ENCODE peak calls at places on chromosomes 11 and 22, in seven cellular contexts. M, F, I, H, G, Q and W are unnamed samples.

GRCh38 chr22:49601614-49602321 is 225.9 kb downstream of the BRD1 start:
- DNase-seq in M (no peak), F (no peak), I (no peak), H (no peak), G (no peak), Q (no peak), W (no peak)

GRCh38 chr11:35682230-35683195 is 19.9 kb downstream of the TRIM44 start:
- DNase-seq in M (no peak), F (peak), I (no peak), H (no peak), G (peak), Q (no peak), W (no peak)

GRCh38 chr22:50250555-50251471 is at the start of gene HDAC10:
- DNase-seq in M (peak), F (peak), I (peak), H (peak), G (peak), Q (peak), W (peak)

GRCh38 chr11:30816959-30817880 is 231.1 kb upstream of the MPPED2 start:
- DNase-seq in M (no peak), F (no peak), I (no peak), H (no peak), G (no peak), Q (peak), W (peak)

GRCh38 chr11:34758262-34758661 is 137.4 kb downstream of the EHF start:
- DNase-seq in M (no peak), F (peak), I (no peak), H (peak), G (peak), Q (no peak), W (no peak)

GRCh38 chr11:11995601-11996000 is 12.8 kb downstream of the DKK3 start:
- DNase-seq in M (no peak), F (no peak), I (no peak), H (no peak), G (no peak), Q (no peak), W (no peak)

GRCh38 chr11:68954970-68955958 is 25.5 kb downstream of the MRGPRD start:
- DNase-seq in M (no peak), F (peak), I (peak), H (peak), G (peak), Q (peak), W (peak)

GRCh38 chr11:34327804-34328631 is 29.8 kb downstream of the ABTB2 start:
- DNase-seq in M (no peak), F (no peak), I (peak), H (no peak), G (no peak), Q (no peak), W (no peak)

GRCh38 chr22:46803031-46803880 is 40.8 kb downstream of the TBC1D22A start:
- DNase-seq in M (peak), F (peak), I (peak), H (peak), G (peak), Q (peak), W (peak)

GRCh38 chr22:39543095-39543494 is 10.5 kb upstream of the RPS19BP1 start:
- DNase-seq in M (no peak), F (peak), I (no peak), H (peak), G (no peak), Q (no peak), W (peak)
- TF ChIP-seq CTCF in M (no peak), F (peak), I (no peak), H (peak), G (peak), Q (peak), W (peak)

DNA sequence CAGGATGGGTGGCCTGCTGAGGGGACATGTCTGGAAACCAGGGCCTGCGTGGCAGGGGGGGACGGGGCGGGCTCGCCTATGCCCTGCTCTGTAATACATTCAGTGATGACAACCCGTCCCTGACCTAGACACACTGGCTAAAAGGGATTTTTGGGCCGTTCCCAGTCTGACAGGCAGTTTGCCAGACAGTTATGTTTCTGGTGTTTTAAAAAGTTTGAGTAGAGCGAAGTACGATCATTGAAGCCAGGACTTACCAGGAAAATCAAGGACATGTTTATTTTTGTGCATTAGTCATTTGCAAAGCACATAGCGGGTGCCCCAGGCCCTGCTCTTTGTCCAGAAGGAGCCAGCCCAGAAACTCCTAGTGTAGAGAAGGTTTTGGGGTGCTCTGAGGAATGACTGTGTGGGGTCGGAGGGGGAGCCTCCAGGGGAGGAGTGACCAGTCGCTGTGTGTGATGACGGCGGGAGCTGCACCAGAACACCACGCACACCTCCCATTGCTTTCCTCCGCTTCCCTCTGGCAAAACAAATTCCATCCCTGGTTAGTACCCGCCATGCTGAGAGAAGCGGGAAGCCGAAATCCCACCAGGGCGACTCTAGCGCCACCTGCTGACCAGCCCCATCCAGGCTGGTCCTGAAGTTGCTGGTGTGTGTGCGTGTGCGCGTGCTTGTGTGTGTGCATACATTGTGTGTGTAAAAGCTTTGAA is 50.8 kb downstream of the FBLN1 start:
- DNase-seq in M (peak), F (peak), I (peak), H (peak), G (peak), Q (peak), W (peak)
- H3K4me3 ChIP-seq in M (no peak), F (no peak), I (no peak), H (no peak), G (no peak), Q (no peak), W (no peak)

GRCh38 chr11:119861160-119861559 is 132.2 kb upstream of the NECTIN1 start:
- DNase-seq in M (no peak), F (no peak), I (no peak), H (no peak), G (no peak), Q (peak), W (peak)
- TF ChIP-seq CTCF in M (no peak), F (no peak), I (no peak), H (no peak), G (no peak), Q (peak), W (peak)

GRCh38 chr22:30222321-30222720 is 24.2 kb downstream of the LIF start:
- DNase-seq in M (no peak), F (no peak), I (no peak), H (no peak), G (no peak), Q (no peak), W (no peak)

GRCh38 chr22:30219668-30220278 is 26.8 kb downstream of the LIF start:
- DNase-seq in M (no peak), F (no peak), I (no peak), H (no peak), G (no peak), Q (no peak), W (no peak)

GRCh38 chr22:30221121-30221992 is 25.2 kb downstream of the LIF start:
- DNase-seq in M (peak), F (no peak), I (no peak), H (no peak), G (no peak), Q (no peak), W (no peak)

GRCh38 chr22:30219049-30219448 is 27.5 kb downstream of the LIF start:
- DNase-seq in M (no peak), F (no peak), I (no peak), H (peak), G (no peak), Q (no peak), W (no peak)

GRCh38 chr22:30220338-30221009 is 26.1 kb downstream of the LIF start:
- DNase-seq in M (no peak), F (no peak), I (no peak), H (no peak), G (no peak), Q (no peak), W (no peak)
- H3K4me3 ChIP-seq in M (peak), F (no peak), I (no peak), H (no peak), G (no peak), Q (no peak), W (no peak)

DNA sequence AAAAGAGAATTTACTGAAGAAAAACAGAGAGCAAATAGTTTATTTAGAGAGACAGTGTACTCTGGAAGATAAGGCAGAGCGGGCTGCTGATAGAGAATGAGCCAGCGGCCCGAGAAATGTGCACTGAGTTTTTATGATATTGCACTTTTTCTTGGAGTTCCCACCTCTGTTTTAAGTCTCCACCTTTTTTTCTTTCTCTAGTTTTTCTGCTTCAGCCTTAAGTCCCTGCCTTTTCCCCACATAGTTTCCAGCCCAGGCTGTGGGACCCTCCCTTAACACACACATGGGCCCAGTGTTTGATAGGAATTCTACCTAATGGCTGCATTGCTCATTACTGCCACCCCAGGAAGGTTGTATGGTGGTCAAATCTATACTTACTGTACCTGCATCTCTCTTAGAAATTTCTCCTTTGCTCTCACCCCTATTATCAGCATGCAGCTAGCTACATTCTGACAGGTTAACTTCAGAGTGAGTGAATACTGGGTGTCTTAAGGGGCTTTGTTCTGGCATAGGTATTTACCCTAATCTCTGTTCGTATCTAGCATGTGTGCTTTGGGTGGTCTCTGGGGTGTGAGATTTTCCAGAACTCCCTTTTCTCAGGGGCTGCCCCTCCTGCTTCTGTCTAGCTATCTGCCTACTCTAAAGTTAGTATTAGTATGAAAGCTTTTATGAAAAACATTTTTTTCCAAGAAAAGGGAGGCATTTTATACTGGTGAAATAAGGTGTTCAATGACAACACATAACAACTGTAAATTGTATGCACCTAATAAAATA is 127.3 kb upstream of the TOP3B start:
- DNase-seq in M (no peak), F (no peak), I (no peak), H (peak), G (no peak), Q (peak), W (no peak)
- TF ChIP-seq CTCF in M (no peak), F (peak), I (no peak), H (no peak), G (no peak), Q (peak), W (peak)

DNA sequence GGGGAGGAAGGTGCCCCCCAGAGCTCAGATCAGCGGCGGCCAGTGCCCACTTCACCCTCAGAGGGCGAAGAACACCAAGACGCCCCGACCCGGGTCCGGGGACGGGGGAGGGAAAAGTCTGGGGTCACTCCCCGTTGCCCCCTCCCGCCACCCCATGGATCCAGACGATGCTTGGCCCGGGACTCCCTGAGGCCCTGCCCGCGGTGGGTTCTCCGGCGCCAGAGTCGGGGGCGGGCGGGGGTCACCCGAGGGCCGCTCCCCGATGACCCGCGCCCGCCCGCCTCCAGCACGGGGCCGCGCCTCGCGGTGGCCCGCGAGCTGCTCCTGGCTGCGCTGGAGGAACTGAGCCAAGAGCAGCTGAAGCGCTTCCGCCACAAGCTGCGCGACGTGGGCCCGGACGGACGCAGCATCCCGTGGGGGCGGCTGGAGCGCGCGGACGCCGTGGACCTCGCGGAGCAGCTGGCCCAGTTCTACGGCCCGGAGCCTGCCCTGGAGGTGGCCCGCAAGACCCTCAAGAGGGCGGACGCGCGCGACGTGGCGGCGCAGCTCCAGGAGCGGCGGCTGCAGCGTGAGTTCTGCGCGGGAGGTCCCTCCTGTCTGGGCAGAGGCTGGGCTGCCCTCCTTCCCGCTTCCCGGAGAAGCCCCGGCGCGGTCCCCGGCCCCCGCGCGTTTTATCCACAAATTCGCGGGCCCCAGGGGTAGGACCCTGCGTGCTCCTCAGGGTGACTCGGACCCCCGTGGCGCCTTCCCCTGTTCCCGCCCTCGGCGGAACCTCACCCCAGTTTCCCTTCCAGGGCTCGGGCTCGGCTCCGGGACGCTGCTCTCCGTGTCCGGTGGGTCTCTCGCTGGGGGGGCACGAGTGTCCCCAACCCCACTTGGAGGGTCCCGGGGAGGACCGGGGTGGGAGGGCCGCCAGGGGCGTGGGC is 1.1 kb downstream of the NLRP6 start:
- DNase-seq in M (no peak), F (no peak), I (no peak), H (no peak), G (no peak), Q (no peak), W (no peak)
- H3K4me3 ChIP-seq in M (peak), F (no peak), I (peak), H (no peak), G (no peak), Q (no peak), W (no peak)

DNA sequence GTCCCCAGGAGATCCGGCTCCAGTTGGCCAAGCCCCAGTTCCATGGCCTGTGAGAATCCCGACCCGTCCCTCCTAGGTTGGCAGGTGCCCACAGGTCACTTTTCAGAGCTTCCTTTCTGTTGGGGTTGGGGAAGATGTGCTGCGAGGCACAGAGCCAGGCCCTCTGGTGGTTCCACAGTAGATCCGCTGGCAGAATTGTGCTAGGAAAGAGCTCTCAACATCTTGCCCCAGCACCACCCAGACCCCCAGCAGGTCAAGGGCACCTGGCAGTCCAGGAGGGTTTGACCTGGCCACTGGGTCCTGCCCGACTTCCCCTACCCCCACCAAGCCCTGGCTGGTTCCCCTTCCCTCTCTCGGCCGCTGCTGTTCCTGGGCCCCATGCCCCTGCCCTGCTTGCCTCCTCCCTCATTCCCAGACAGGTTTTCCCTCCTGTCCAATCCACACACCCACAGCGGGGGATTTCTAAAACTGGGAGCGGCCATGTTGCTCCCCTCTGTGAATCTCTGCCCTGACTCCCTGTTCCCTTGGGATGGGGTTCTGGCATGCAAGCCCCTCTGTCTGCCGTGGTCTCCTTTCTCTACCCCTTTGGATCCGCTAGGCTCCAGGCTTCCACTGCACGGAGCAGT is 26.2 kb upstream of the GCAT start:
- DNase-seq in M (no peak), F (peak), I (no peak), H (no peak), G (no peak), Q (no peak), W (no peak)
- TF ChIP-seq CTCF in M (no peak), F (peak), I (no peak), H (peak), G (peak), Q (peak), W (peak)

DNA sequence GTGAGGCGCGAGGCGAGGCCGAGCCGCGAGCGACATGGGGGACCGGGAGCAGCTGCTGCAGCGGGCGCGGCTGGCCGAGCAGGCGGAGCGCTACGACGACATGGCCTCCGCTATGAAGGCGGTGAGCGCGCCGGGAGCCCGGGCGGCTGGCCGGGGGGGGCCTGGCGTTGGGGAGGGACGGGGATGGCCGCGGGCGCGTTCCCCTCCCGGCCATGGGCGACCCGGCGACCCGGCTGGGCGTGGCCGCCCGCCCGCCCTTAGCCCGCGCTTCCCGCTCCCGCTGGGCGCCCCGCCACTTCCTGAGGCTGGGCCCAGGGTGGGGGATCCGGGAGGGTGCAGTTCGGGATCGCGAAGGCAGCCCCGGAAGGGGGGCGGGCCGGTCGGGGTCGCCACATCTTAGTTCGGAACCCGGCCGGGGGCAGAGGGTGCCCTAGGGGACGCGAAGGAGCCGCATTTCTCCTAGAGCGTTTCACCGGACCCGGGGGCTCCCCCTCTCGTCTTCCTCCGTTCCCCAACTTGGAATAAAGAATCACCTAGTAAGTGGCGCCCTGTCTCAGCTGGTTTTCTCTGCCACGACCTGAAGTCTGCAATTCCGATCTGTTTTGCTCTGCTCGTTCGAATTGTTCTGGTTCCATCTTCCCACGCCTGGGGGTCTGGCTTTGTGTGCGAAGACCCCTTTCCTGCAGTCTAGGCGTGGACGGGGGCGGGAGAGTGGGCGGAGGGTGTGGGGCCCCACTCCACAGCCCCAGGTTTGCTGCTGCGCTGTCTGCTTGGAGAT is 554 bp downstream of the YWHAH start:
- DNase-seq in M (peak), F (no peak), I (peak), H (peak), G (no peak), Q (no peak), W (no peak)
- H3K4me3 ChIP-seq in M (peak), F (peak), I (peak), H (peak), G (peak), Q (peak), W (peak)

GRCh38 chr22:23069502-23070357 is 589 bp upstream of the GNAZ start:
- DNase-seq in M (peak), F (peak), I (peak), H (peak), G (peak), Q (peak), W (peak)
- TF ChIP-seq CTCF in M (no peak), F (no peak), I (no peak), H (no peak), G (no peak), Q (no peak), W (no peak)